ENCODE peak calls at places on chromosomes 4 and X, in four cellular contexts. O is T-helper 1 cell, Q is AG10803, R is astrocyte of the spinal cord. Y is an unnamed sample.

GRCh38 chr4:89056292-89056952 is 563 bp downstream of the FAM13A start:
- DNase-seq in O (no peak), R (peak; percentile 11), Q (no peak), Y (no peak)

GRCh38 chrX:2647627-2648026 is 43.5 kb upstream of the CD99 start:
- DNase-seq in Q (no peak), O (no peak), R (no peak), Y (no peak)

GRCh38 chr4:87805971-87806370 is 6.6 kb downstream of the IBSP start:
- DNase-seq in R (no peak), Q (peak; percentile 51), O (no peak), Y (no peak)

GRCh38 chrX:17361620-17362019 is 13.4 kb upstream of the NHS start:
- DNase-seq in O (no peak), Q (no peak), R (no peak), Y (no peak)

GRCh38 chrX:103831803-103832544 is at the start of gene RAB9B:
- DNase-seq in O (peak; percentile 16), R (peak; percentile 10), Q (no peak), Y (peak; percentile 7)

GRCh38 chr4:68021185-68021584 is 57.9 kb upstream of the TMPRSS11A start:
- DNase-seq in R (peak; percentile 40), Q (peak; percentile 8), O (no peak), Y (no peak)

GRCh38 chrX:39629001-39629400 is 468.8 kb downstream of the BCOR start:
- DNase-seq in Q (no peak), R (no peak), O (no peak), Y (no peak)

GRCh38 chr4:163165217-163166017 is 1.3 kb downstream of the NAF1 start:
- DNase-seq in O (no peak), Q (no peak), R (peak; percentile 25), Y (no peak)

GRCh38 chrX:2989565-2989964 is 16.8 kb upstream of the ARSH start:
- DNase-seq in Q (no peak), R (no peak), O (no peak), Y (no peak)

GRCh38 chr4:121448231-121448630 is 67.4 kb upstream of the QRFPR start:
- DNase-seq in Q (no peak), O (no peak), R (no peak), Y (no peak)

GRCh38 chr4:3821580-3822229 is 55.5 kb downstream of the ADRA2C start:
- DNase-seq in Q (no peak), O (no peak), R (no peak), Y (no peak)

GRCh38 chr4:104425003-104425402 is 69.7 kb downstream of the CXXC4 start:
- DNase-seq in R (no peak), Q (no peak), O (no peak), Y (no peak)

GRCh38 chr4:59608466-59608865 is 1591.7 kb upstream of the ADGRL3 start:
- DNase-seq in Q (peak; percentile 5), O (no peak), R (peak; percentile 46), Y (no peak)

Y was measured in SJSA1.